ENCODE peak calls at places on chromosomes 6 and 20, in nine cellular contexts. N, B, J, I, W, E, Z, V and D are unnamed samples. For H3K4me1, the result is how much of the 10 kb centered on the place peaks cover.

GRCh38 chr6:52020961-52021570 is 66.3 kb downstream of the PKHD1 start:
- DNase-seq in N (no peak), B (no peak), J (no peak), I (peak), W (no peak), E (no peak), Z (no peak), V (no peak), D (no peak)

GRCh38 chr20:53865905-53866786 is 204.2 kb downstream of the BCAS1 start:
- DNase-seq in N (no peak), B (peak), J (peak), I (peak), W (peak), E (no peak), Z (peak), V (no peak), D (peak)

GRCh38 chr6:162237331-162237730 is 490.2 kb downstream of the PRKN start:
- DNase-seq in N (no peak), B (no peak), J (no peak), I (no peak), W (no peak), E (no peak), Z (no peak), V (no peak), D (no peak)

GRCh38 chr6:30463651-30464618 is 25.4 kb upstream of the HLA-E start:
- DNase-seq in N (peak), B (peak), J (peak), I (peak), W (no peak), E (no peak), Z (peak), V (no peak), D (peak)

GRCh38 chr6:107704377-107705013 is 119.6 kb downstream of the SCML4 start:
- DNase-seq in N (no peak), B (peak), J (no peak), I (peak), W (no peak), E (no peak), Z (no peak), V (no peak), D (no peak)

GRCh38 chr6:14129572-14129971 is 12.0 kb downstream of the CD83 start:
- DNase-seq in N (peak), B (peak), J (peak), I (peak), W (peak), E (no peak), Z (peak), V (peak), D (peak)

GRCh38 chr6:146544783-146545182 is 1.1 kb downstream of the RAB32 start:
- DNase-seq in N (no peak), B (no peak), J (no peak), I (peak), W (peak), E (no peak), Z (no peak), V (no peak), D (no peak)

GRCh38 chr6:103680116-103680515 is 1179.6 kb downstream of the HACE1 start:
- DNase-seq in N (no peak), B (no peak), J (no peak), I (no peak), W (no peak), E (no peak), Z (no peak), V (no peak), D (no peak)

GRCh38 chr6:134634952-134635351 is 314.9 kb downstream of the ALDH8A1 start:
- DNase-seq in N (no peak), B (no peak), J (no peak), I (no peak), W (no peak), E (no peak), Z (no peak), V (no peak), D (no peak)

GRCh38 chr20:35840403-35840802 is 68.6 kb downstream of the PHF20 start:
- DNase-seq in N (no peak), B (no peak), J (no peak), I (no peak), W (no peak), E (no peak), Z (no peak), V (no peak), D (no peak)

GRCh38 chr6:5422321-5422915 is 161.1 kb downstream of the FARS2 start:
- DNase-seq in N (no peak), B (peak), J (peak), I (peak), W (no peak), E (no peak), Z (peak), V (no peak), D (no peak)

GRCh38 chr6:131867744-131868143 is 59.9 kb downstream of the ENPP1 start:
- DNase-seq in N (no peak), B (no peak), J (no peak), I (peak), W (no peak), E (no peak), Z (no peak), V (no peak), D (no peak)

GRCh38 chr6:54886932-54887584 is 40.5 kb downstream of the FAM83B start:
- DNase-seq in N (no peak), B (no peak), J (no peak), I (no peak), W (no peak), E (no peak), Z (no peak), V (no peak), D (no peak)

GRCh38 chr6:159720708-159721107 is 6.6 kb upstream of the WTAP start:
- DNase-seq in N (no peak), B (peak), J (no peak), I (no peak), W (no peak), E (no peak), Z (no peak), V (no peak), D (no peak)

GRCh38 chr20:16803965-16804792 is 56.0 kb downstream of the OTOR start:
- DNase-seq in N (no peak), B (peak), J (peak), I (peak), W (peak), E (no peak), Z (peak), V (peak), D (peak)

GRCh38 chr6:111663232-111663631 is 57.6 kb upstream of the TRAF3IP2 start:
- DNase-seq in N (no peak), B (no peak), J (peak), I (no peak), W (peak), E (no peak), Z (no peak), V (no peak), D (no peak)

GRCh38 chr6:159789377-159790148 is at the start of gene TCP1:
- DNase-seq in N (peak), B (peak), J (peak), I (peak), W (peak), E (peak), Z (peak), V (peak), D (peak)

GRCh38 chr20:11204926-11205768 is 531.3 kb upstream of the JAG1 start:
- DNase-seq in N (no peak), B (peak), J (peak), I (peak), W (peak), E (no peak), Z (peak), V (peak), D (no peak)

GRCh38 chr6:170029416-170030283 is 261.2 kb downstream of the DLL1 start:
- DNase-seq in N (peak), B (no peak), J (peak), I (no peak), W (peak), E (no peak), Z (peak), V (no peak), D (no peak)

GRCh38 chr20:32980131-32980941 is 23.9 kb downstream of the SUN5 start:
- DNase-seq in N (peak), B (no peak), J (no peak), I (no peak), W (peak), E (no peak), Z (no peak), V (no peak), D (no peak)

GRCh38 chr20:39421571-39422099 is 459.5 kb downstream of the DHX35 start:
- DNase-seq in N (no peak), B (peak), J (no peak), I (no peak), W (no peak), E (no peak), Z (no peak), V (no peak), D (no peak)

GRCh38 chr6:17427617-17428016 is 34.2 kb downstream of the CAP2 start:
- DNase-seq in N (no peak), B (no peak), J (no peak), I (no peak), W (no peak), E (no peak), Z (no peak), V (no peak), D (no peak)

GRCh38 chr6:17432356-17432755 is 39.0 kb downstream of the CAP2 start:
- DNase-seq in N (no peak), B (no peak), J (no peak), I (peak), W (no peak), E (no peak), Z (no peak), V (no peak), D (no peak)

GRCh38 chr6:17429381-17430061 is 36.1 kb downstream of the CAP2 start:
- DNase-seq in N (no peak), B (peak), J (no peak), I (peak), W (no peak), E (no peak), Z (no peak), V (no peak), D (no peak)

GRCh38 chr6:17427062-17427461 is 33.7 kb downstream of the CAP2 start:
- DNase-seq in N (no peak), B (no peak), J (no peak), I (no peak), W (no peak), E (no peak), Z (no peak), V (no peak), D (no peak)

GRCh38 chr6:17431581-17431980 is 38.2 kb downstream of the CAP2 start:
- DNase-seq in N (no peak), B (no peak), J (no peak), I (peak), W (no peak), E (no peak), Z (no peak), V (no peak), D (no peak)
- H3K27ac ChIP-seq in N (no peak), B (no peak), J (no peak), I (no peak), W (no peak), E (no peak), Z (no peak), V (no peak), D (peak)

GRCh38 chr6:40947876-40948514 is 91.0 kb downstream of the UNC5CL start:
- DNase-seq in N (no peak), B (no peak), J (no peak), I (peak), W (no peak), E (no peak), Z (no peak), V (no peak), D (no peak)
- H3K4me1 ChIP-seq in N (under half), B (under half), J (under half), I (under half), W (under half), E (under half), Z (under half), V (under half), D (under half)

GRCh38 chr6:44126320-44127149 is 717 bp downstream of the MRPL14 start:
- DNase-seq in N (peak), B (peak), J (peak), I (peak), W (peak), E (no peak), Z (peak), V (no peak), D (peak)
- TF ChIP-seq POLR2A in N (no peak), B (peak), J (peak), I (peak), W (no peak), E (no peak), Z (no peak), V (no peak), D (no peak)

GRCh38 chr6:43670623-43670986 is 17.0 kb downstream of the MRPS18A start:
- DNase-seq in N (no peak), B (no peak), J (no peak), I (no peak), W (no peak), E (no peak), Z (no peak), V (no peak), D (no peak)

GRCh38 chr6:43668151-43669028 is 19.2 kb downstream of the MRPS18A start:
- DNase-seq in N (peak), B (peak), J (peak), I (peak), W (peak), E (no peak), Z (peak), V (peak), D (peak)

GRCh38 chr6:43671011-43671800 is 16.4 kb downstream of the MRPS18A start:
- DNase-seq in N (no peak), B (no peak), J (no peak), I (peak), W (no peak), E (no peak), Z (no peak), V (no peak), D (no peak)

GRCh38 chr6:43669050-43669921 is 18.3 kb downstream of the MRPS18A start:
- DNase-seq in N (no peak), B (peak), J (no peak), I (peak), W (peak), E (no peak), Z (peak), V (peak), D (peak)

DNA sequence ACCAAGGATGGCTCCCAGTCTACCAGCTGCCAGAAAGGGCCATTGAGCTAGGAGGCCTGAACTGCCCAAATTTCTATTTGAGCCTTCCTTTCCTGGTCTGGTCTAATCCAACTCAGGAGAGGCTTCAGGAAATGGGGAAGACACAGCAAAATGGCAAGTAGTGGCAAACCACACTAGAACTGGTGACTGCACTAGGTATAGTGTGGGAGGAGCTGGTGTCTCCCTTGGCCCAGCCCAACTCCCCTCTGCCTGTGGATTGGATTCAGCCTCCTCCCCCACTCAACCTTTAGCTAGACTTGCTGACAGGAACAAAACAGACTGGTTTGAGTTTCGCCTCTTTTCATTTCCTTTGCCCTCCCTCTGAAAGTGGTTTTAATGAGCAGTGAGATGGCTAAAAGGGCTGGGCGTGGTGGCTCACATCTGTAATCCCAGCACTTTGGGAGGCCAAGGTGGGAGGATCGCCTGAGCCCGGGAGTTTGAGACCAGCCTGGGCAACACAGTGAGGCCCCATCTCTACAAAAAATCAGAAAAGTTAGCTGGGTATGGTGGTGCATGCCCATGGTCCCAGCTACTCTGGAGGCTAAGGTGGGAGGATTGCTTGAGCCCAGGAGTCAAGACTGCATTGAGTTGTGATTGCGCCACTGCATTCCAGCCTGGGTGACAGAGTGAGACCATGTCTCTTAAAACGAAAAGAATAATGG is 17.5 kb downstream of the MRPS18A start:
- DNase-seq in N (no peak), B (no peak), J (no peak), I (no peak), W (no peak), E (no peak), Z (no peak), V (no peak), D (no peak)
- H3K27ac ChIP-seq in N (peak), B (no peak), J (peak), I (no peak), W (peak), E (peak), Z (peak), V (no peak), D (peak)

GRCh38 chr6:16759181-16759645 is 2.0 kb downstream of the ATXN1 start:
- DNase-seq in N (no peak), B (peak), J (no peak), I (no peak), W (no peak), E (no peak), Z (no peak), V (no peak), D (no peak)
- H3K4me1 ChIP-seq in N (under half), B (under half), J (under half), I (under half), W (under half), E (under half), Z (half or more), V (under half), D (half or more)

DNA sequence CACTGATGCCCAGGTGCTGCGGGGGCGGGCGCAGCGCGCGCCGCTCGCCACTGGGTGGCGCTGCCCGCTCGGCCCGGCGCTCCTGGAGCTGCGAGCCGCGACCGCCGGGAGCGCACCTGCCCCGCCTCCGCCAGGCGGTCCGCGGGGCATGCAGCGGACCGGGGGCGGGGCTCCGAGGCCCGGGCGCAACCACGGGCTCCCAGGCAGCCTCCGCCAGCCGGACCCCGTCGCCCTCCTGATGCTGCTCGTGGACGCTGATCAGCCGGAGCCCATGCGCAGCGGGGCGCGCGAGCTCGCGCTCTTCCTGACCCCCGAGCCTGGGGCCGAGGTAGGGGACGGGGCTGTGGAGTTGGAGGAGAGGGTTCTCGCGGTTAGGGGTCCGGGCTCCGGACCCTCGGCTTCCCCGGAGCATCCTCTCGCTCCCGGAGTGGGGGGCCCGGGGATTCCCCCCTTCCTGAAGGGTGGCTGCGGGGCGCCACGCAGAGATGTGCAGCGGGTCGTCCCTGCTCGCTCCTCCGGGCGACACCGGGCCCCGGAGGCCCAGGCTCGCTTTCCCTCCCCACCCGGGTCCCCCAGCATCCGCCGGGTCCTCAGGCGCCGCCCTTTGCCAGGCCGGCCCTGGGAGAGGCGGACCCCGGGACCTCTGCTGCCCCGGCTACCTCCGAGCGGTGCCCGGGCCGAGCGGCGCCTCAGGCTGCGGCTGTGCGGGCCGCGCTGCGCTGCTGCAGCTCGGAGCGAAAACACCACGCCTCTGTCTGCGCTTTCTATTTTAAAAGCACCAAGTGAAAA is at the start of gene BCAS4:
- DNase-seq in N (peak), B (peak), J (peak), I (peak), W (peak), E (no peak), Z (peak), V (peak), D (peak)
- TF ChIP-seq POLR2A in N (no peak), B (no peak), J (no peak), I (peak), W (no peak), E (no peak), Z (no peak), V (no peak), D (no peak)

DNA sequence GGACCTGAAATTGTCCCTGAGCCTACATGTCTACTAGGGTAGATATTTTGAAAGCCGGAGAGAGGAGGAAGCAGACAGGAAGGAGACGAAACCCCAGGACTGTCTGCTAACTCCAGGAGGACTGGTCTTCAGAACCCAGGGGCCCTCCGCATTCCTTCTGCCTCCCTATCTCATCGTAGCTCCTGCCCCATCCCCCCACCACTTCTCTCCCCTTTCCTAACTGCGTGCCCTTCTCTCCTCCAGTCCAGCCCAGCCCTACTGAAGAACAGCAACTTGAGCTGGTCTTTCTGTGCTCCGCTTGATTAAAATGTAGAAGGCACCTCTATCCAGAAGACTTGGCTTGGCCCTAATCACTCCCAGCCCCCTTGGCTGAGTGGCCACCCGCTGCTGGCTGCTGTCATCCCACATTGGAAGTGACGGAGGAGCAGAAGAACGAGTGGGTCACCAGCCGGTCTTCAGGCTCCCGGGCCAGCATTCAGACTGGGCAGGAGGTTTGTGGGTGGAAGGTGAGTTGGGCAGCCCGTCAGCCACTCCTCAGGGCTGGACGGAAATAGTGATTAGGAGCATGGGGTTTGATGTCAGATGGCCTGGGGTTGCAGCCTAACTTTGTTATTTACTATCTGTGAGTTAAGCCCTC is 28.8 kb upstream of the ANGPT4 start:
- DNase-seq in N (no peak), B (no peak), J (no peak), I (no peak), W (no peak), E (no peak), Z (no peak), V (no peak), D (no peak)
- H3K27ac ChIP-seq in N (no peak), B (no peak), J (no peak), I (no peak), W (no peak), E (no peak), Z (no peak), V (no peak), D (no peak)

GRCh38 chr20:57315083-57315963 is 14.3 kb upstream of the SPO11 start:
- DNase-seq in N (no peak), B (no peak), J (no peak), I (no peak), W (no peak), E (no peak), Z (no peak), V (no peak), D (no peak)
- H3K4me1 ChIP-seq in N (under half), B (under half), J (under half), I (under half), W (under half), E (under half), Z (under half), V (under half), D (under half)

GRCh38 chr6:149487316-149487715 is 2.5 kb upstream of the ZC3H12D start:
- DNase-seq in N (no peak), B (no peak), J (no peak), I (no peak), W (no peak), E (no peak), Z (no peak), V (no peak), D (no peak)
- TF ChIP-seq POLR2A in N (no peak), B (no peak), J (no peak), I (no peak), W (no peak), E (no peak), Z (no peak), V (no peak), D (no peak)

GRCh38 chr6:156883497-156884252 is 106.5 kb downstream of the ARID1B start:
- DNase-seq in N (no peak), B (peak), J (peak), I (peak), W (no peak), E (no peak), Z (peak), V (no peak), D (no peak)
- H3K27ac ChIP-seq in N (no peak), B (peak), J (peak), I (no peak), W (no peak), E (peak), Z (peak), V (no peak), D (no peak)